ENCODE peak calls at places on chromosomes 5 and 9, in seven cellular contexts. Z is GM18507, L is HCEC 1CT, O is T-cell, H is amniotic epithelial cell, E is A549, K is NCI-H1436. M is an unnamed sample.

GRCh38 chr9:79588488-79588887 is 16.7 kb downstream of the TLE4 start:
- DNase-seq in H (no peak), L (no peak), K (no peak), O (no peak), E (no peak), Z (no peak), M (no peak)

GRCh38 chr9:12785941-12786340 is 11.1 kb downstream of the LURAP1L start:
- DNase-seq in L (no peak), E (no peak), O (no peak), H (no peak), Z (no peak), K (no peak), M (no peak)

GRCh38 chr5:155651-156410 is 35.5 kb upstream of the LRRC14B start:
- DNase-seq in H (no peak), E (no peak), L (no peak), O (no peak), K (no peak), Z (no peak), M (no peak)

GRCh38 chr5:41012318-41012717 is 58.8 kb downstream of the MROH2B start:
- DNase-seq in O (no peak), K (no peak), H (no peak), L (no peak), Z (no peak), E (no peak), M (no peak)

GRCh38 chr5:156201793-156202388 is 125.1 kb upstream of the SGCD start:
- DNase-seq in O (no peak), Z (no peak), H (peak), L (peak), E (peak), K (no peak), M (no peak)

GRCh38 chr5:20972419-20972925 is 984.5 kb upstream of the CDH18 start:
- DNase-seq in Z (no peak), O (no peak), E (peak), K (no peak), H (peak), L (peak), M (no peak)

GRCh38 chr9:2234371-2234893 is 219.3 kb downstream of the SMARCA2 start:
- DNase-seq in E (no peak), K (peak), Z (no peak), O (no peak), L (peak), H (peak), M (no peak)

GRCh38 chr5:154523704-154524103 is 45.7 kb upstream of the HAND1 start:
- DNase-seq in O (no peak), E (no peak), H (peak), L (no peak), Z (no peak), K (no peak), M (no peak)

GRCh38 chr9:103364753-103365152 is 369.6 kb downstream of the CYLC2 start:
- DNase-seq in E (peak), H (peak), O (no peak), Z (no peak), K (no peak), L (peak), M (no peak)

GRCh38 chr5:141637266-141637692 is 482 bp downstream of the RELL2 start:
- DNase-seq in K (peak), L (no peak), O (peak), Z (no peak), H (no peak), E (no peak), M (peak)

GRCh38 chr5:13735686-13736085 is 208.8 kb downstream of the DNAH5 start:
- DNase-seq in L (no peak), O (no peak), K (no peak), H (no peak), Z (no peak), E (no peak), M (no peak)

GRCh38 chr5:623531-623930 is 11.4 kb downstream of the CEP72 start:
- DNase-seq in L (no peak), E (no peak), O (no peak), K (no peak), H (no peak), Z (no peak), M (no peak)

GRCh38 chr9:127451681-127452480 is 571 bp downstream of the LRSAM1 start:
- DNase-seq in Z (peak), L (peak), E (peak), H (peak), O (peak), K (no peak), M (peak)

GRCh38 chr5:173327948-173328895 is at the start of gene STC2:
- DNase-seq in O (no peak), L (peak), E (peak), K (no peak), H (peak), Z (peak), M (no peak)

GRCh38 chr5:143841446-143841845 is 29.5 kb downstream of the HMHB1 start:
- DNase-seq in H (peak), Z (no peak), E (no peak), K (no peak), L (no peak), O (no peak), M (no peak)

GRCh38 chr5:16713386-16713928 is 96.7 kb upstream of the RETREG1 start:
- DNase-seq in E (no peak), O (no peak), L (no peak), K (no peak), Z (no peak), H (peak), M (no peak)

GRCh38 chr5:81838307-81838906 is 87.5 kb upstream of the SSBP2 start:
- DNase-seq in Z (no peak), E (peak), L (peak), O (peak), H (peak), K (no peak), M (no peak)

GRCh38 chr5:132444061-132444460 is 46.5 kb downstream of the IRF1 start:
- DNase-seq in K (no peak), E (no peak), Z (no peak), L (no peak), H (no peak), O (no peak), M (no peak)

GRCh38 chr9:71793386-71794105 is 25.2 kb upstream of the CEMIP2 start:
- DNase-seq in E (peak), L (peak), O (no peak), K (no peak), Z (no peak), H (peak), M (no peak)

GRCh38 chr5:56763711-56764466 is 51.5 kb upstream of the MAP3K1 start:
- DNase-seq in H (peak), E (no peak), Z (no peak), O (no peak), L (no peak), K (no peak), M (no peak)

GRCh38 chr9:128047231-128047630 is 19.9 kb downstream of the NAIF1 start:
- DNase-seq in Z (no peak), O (no peak), K (no peak), L (no peak), E (no peak), H (no peak), M (no peak)

M was measured in T-helper 1 cell.